ENCODE peak calls at places on chromosomes 6 and 20, in eight cellular contexts. D is A549, V is HCT116, Z is HepG2, I is K562, F is GM12878, C is H1, S is SK-N-SH. E is an unnamed sample.

GRCh38 chr6:33661118-33661838 is 40.2 kb downstream of the ITPR3 start:
- DNase-seq in S (no peak), Z (no peak), C (no peak), F (no peak), V (no peak), I (no peak), D (no peak), E (no peak)

GRCh38 chr20:58229198-58229802 is 847 bp upstream of the ANKRD60 start:
- DNase-seq in I (no peak), Z (no peak), S (no peak), D (no peak), C (no peak), V (no peak), F (no peak), E (peak)

GRCh38 chr6:44278774-44279697 is 8.8 kb downstream of the TMEM151B start:
- DNase-seq in I (no peak), Z (no peak), F (no peak), S (no peak), V (no peak), C (no peak), D (no peak), E (no peak)

GRCh38 chr6:148711833-148712653 is 34.8 kb upstream of the UST start:
- DNase-seq in I (no peak), D (no peak), V (no peak), S (no peak), C (no peak), Z (no peak), F (no peak), E (peak)

GRCh38 chr6:150169609-150170008 is 26.8 kb downstream of the PPP1R14C start:
- DNase-seq in C (no peak), I (peak), F (no peak), S (no peak), Z (no peak), V (peak), D (no peak), E (peak)

GRCh38 chr6:149864578-149865535 is 698 bp upstream of the LRP11 start:
- DNase-seq in C (no peak), D (peak), Z (peak), I (peak), V (no peak), F (no peak), S (peak), E (peak)

GRCh38 chr20:45826381-45827019 is 612 bp downstream of the TNNC2 start:
- DNase-seq in S (no peak), I (peak), C (no peak), D (no peak), F (no peak), Z (no peak), V (no peak), E (peak)

GRCh38 chr6:135423649-135424128 is 73.9 kb downstream of the AHI1 start:
- DNase-seq in F (peak), C (no peak), I (peak), S (peak), D (peak), Z (peak), V (peak), E (peak)

GRCh38 chr6:154509421-154510143 is 903 bp downstream of the CNKSR3 start:
- DNase-seq in Z (peak), S (peak), V (no peak), F (no peak), I (peak), D (no peak), C (peak), E (no peak)

GRCh38 chr6:71335544-71335943 is 46.9 kb downstream of the OGFRL1 start:
- DNase-seq in I (no peak), V (no peak), F (no peak), S (no peak), C (no peak), D (no peak), Z (no peak), E (no peak)

GRCh38 chr6:4853349-4853748 is 77.1 kb downstream of the CDYL start:
- DNase-seq in D (no peak), V (no peak), C (no peak), Z (no peak), I (no peak), F (no peak), S (no peak), E (no peak)

GRCh38 chr20:61726979-61727378 is 338.7 kb downstream of the TAF4 start:
- DNase-seq in V (no peak), C (no peak), S (no peak), D (no peak), F (no peak), Z (no peak), I (no peak), E (no peak)

GRCh38 chr20:4813839-4814695 is 92.4 kb downstream of the PRND start:
- DNase-seq in S (no peak), D (no peak), Z (no peak), F (peak), V (no peak), C (no peak), I (no peak), E (no peak)

GRCh38 chr6:161548713-161549112 is 274.9 kb upstream of the AGPAT4 start:
- DNase-seq in C (no peak), S (no peak), V (no peak), F (no peak), I (no peak), Z (no peak), D (no peak), E (no peak)

GRCh38 chr6:45478235-45478634 is 100.5 kb upstream of the SUPT3H start:
- DNase-seq in V (no peak), C (no peak), S (no peak), I (no peak), Z (no peak), D (no peak), F (no peak), E (peak)

GRCh38 chr6:30875244-30876038 is 8.9 kb upstream of the DDR1 start:
- DNase-seq in V (no peak), S (no peak), I (peak), F (no peak), C (no peak), Z (no peak), D (no peak), E (no peak)

DNA sequence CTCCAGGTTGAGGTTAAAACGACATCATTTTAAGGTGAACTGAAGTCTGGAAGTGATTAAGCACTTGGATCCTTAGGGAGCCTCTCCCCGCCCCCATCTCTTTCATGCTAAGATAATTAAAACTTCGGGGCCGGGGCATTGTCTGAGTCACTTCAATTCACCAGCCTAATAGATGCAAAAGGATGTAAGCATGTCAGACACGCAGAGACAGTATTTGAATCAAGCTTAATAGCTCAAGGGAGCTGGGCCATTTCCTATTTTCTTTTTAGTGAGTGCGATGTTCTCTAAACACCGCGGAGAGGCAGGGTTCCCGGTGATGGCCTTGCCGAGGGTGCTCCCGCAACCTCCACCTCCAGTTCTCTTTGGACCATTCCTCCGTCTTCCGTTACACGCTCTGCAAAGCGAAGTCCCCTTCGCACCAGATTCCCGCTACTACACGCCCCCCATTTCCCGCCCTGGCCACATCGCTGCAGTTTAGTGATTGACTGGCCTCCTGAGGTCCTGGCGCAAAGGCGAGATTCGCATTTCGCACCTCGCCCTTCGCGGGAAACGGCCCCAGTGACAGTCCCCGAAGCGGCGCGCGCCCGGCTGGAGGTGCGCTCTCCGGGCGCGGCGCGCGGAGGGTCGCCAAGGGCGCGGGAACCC is 516 bp upstream of the IRF4 start:
- DNase-seq in Z (no peak), F (no peak), I (no peak), V (no peak), D (no peak), S (no peak), C (peak), E (no peak)
- TF ChIP-seq RAD21 in Z (no peak), F (no peak), I (no peak), V (no peak), D (no peak), S (no peak), C (peak), E (no peak)

GRCh38 chr6:90436403-90436802 is 139.8 kb upstream of the BACH2 start:
- DNase-seq in D (no peak), C (no peak), S (no peak), I (no peak), V (no peak), F (no peak), Z (no peak), E (no peak)

GRCh38 chr6:90432408-90432775 is 135.7 kb upstream of the BACH2 start:
- DNase-seq in D (no peak), C (no peak), S (no peak), I (no peak), V (no peak), Z (no peak), F (no peak), E (no peak)

GRCh38 chr6:90435207-90435899 is 138.7 kb upstream of the BACH2 start:
- DNase-seq in D (no peak), V (no peak), C (no peak), Z (no peak), F (no peak), S (no peak), I (no peak), E (no peak)

GRCh38 chr6:90432937-90433336 is 136.3 kb upstream of the BACH2 start:
- DNase-seq in V (no peak), S (no peak), D (no peak), I (no peak), F (no peak), C (no peak), Z (no peak), E (no peak)

GRCh38 chr6:90434096-90434495 is 137.5 kb upstream of the BACH2 start:
- DNase-seq in Z (no peak), V (no peak), C (no peak), S (no peak), D (no peak), F (no peak), I (peak), E (no peak)
- TF ChIP-seq CTCF in Z (peak), V (peak), C (peak), S (peak), D (peak), F (no peak), I (peak), E (peak)

GRCh38 chr20:56244259-56244658 is 4.3 kb upstream of the MC3R start:
- DNase-seq in F (no peak), V (no peak), D (no peak), S (no peak), I (no peak), Z (no peak), C (no peak), E (no peak)

GRCh38 chr20:56249244-56249955 is 868 bp downstream of the MC3R start:
- DNase-seq in F (no peak), S (peak), C (peak), V (peak), I (peak), D (peak), Z (peak), E (no peak)

GRCh38 chr20:56247954-56248782 is at the start of gene MC3R:
- DNase-seq in C (peak), V (peak), D (peak), F (no peak), I (peak), S (peak), Z (peak), E (peak)

GRCh38 chr20:56245761-56246160 is 2.8 kb upstream of the MC3R start:
- DNase-seq in D (no peak), V (no peak), I (no peak), Z (no peak), S (no peak), F (no peak), C (no peak), E (no peak)
- TF ChIP-seq RAD21 in D (no peak), V (no peak), I (no peak), Z (no peak), S (no peak), F (no peak), C (no peak), E (no peak)

GRCh38 chr6:69985180-69985579 is 118.8 kb downstream of the COL19A1 start:
- DNase-seq in C (no peak), V (no peak), S (no peak), I (no peak), Z (no peak), D (no peak), F (no peak), E (no peak)
- TF ChIP-seq CTCF in C (no peak), V (no peak), S (peak), I (no peak), Z (no peak), D (no peak), F (peak), E (no peak)

GRCh38 chr6:90369024-90369519 is 72.4 kb upstream of the BACH2 start:
- DNase-seq in Z (peak), F (peak), D (peak), I (peak), V (peak), S (no peak), C (no peak), E (peak)
- TF ChIP-seq RAD21 in Z (no peak), F (no peak), D (no peak), I (peak), V (peak), S (no peak), C (no peak), E (no peak)

DNA sequence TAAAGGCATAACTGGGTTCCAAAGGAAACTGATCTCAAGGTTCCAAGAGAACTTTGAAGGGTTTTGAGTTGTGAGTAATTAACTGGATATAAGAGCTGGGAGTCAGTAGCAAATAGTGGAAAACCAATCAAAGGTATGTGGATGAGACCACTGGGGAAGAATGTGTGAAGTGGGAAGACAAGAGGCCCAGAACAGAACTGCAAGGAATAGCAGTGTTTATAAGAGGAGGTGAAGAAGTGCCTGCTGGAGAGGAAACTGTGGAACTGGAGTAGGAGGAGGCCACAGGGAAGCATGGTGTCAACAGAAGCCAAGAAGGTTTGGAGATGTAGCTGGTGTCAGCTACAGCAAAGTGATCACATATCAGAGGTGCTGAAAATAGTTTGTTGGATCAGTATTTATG is 18.7 kb upstream of the HDAC2 start:
- DNase-seq in V (no peak), D (no peak), C (no peak), Z (no peak), F (no peak), I (no peak), S (no peak), E (peak)
- TF ChIP-seq CTCF in V (no peak), D (no peak), C (no peak), Z (no peak), F (no peak), I (no peak), S (no peak), E (no peak)

GRCh38 chr6:52390361-52390727 is 28.4 kb downstream of the PAQR8 start:
- DNase-seq in F (peak), V (peak), C (no peak), I (peak), Z (peak), D (no peak), S (peak), E (peak)
- TF ChIP-seq RAD21 in F (no peak), V (no peak), C (no peak), I (no peak), Z (no peak), D (no peak), S (no peak), E (no peak)

GRCh38 chr20:49394757-49395156 is 87.7 kb downstream of the KCNB1 start:
- DNase-seq in C (no peak), Z (no peak), V (no peak), I (no peak), S (no peak), F (no peak), D (no peak), E (no peak)
- TF ChIP-seq CTCF in C (no peak), Z (no peak), V (no peak), I (no peak), S (no peak), F (no peak), D (no peak), E (no peak)

DNA sequence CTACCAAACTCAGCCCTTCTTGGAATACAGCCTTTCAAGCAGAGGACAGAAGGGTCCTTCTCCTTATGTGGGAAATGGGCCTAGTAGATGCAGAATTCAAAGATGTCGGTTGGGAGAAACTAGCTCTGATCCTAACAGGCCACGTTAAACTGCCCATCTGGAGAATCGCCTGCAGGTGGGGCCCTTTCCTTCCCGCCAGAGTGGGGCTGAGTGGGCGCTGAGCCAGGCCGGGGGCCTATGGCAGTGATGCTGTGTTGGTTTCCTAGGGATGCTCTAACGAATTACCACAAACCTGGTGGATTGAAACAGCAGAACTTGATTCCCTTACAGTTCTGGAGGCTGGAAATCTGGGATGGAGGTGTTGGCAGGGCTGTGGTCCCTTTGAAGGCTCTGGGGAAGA is 9.1 kb downstream of the MAPK13 start:
- DNase-seq in V (no peak), F (no peak), C (peak), D (no peak), S (peak), Z (no peak), I (peak), E (no peak)
- TF ChIP-seq RAD21 in V (no peak), F (peak), C (peak), D (no peak), S (peak), Z (no peak), I (peak), E (no peak)

E was measured in IMR-90.